ENCODE peak calls at places on chromosomes 1 and 21, in nine cellular contexts. B, M, D, I, P, O, Q, F and U are unnamed samples.

GRCh38 chr1:52927219-52928082 is at the start of gene SCP2:
- DNase-seq in B (peak), M (no peak), D (peak), I (peak), P (peak), O (peak), Q (peak), F (peak), U (peak)

GRCh38 chr1:235397733-235398132 is 30.5 kb downstream of the TBCE start:
- DNase-seq in B (no peak), M (no peak), D (no peak), I (no peak), P (peak), O (no peak), Q (no peak), F (no peak), U (no peak)

GRCh38 chr1:226052061-226052460 is 10.5 kb upstream of the H3-3A start:
- DNase-seq in B (no peak), M (no peak), D (no peak), I (no peak), P (no peak), O (no peak), Q (no peak), F (no peak), U (no peak)

GRCh38 chr1:20390589-20391331 is 95.2 kb downstream of the CAMK2N1 start:
- DNase-seq in B (no peak), M (no peak), D (no peak), I (no peak), P (no peak), O (no peak), Q (no peak), F (no peak), U (no peak)

GRCh38 chr1:42420911-42421585 is 34.8 kb downstream of the ZMYND12 start:
- DNase-seq in B (no peak), M (no peak), D (peak), I (no peak), P (peak), O (no peak), Q (no peak), F (peak), U (peak)

GRCh38 chr1:38923607-38924006 is 18.0 kb downstream of the RHBDL2 start:
- DNase-seq in B (no peak), M (no peak), D (no peak), I (no peak), P (no peak), O (no peak), Q (no peak), F (no peak), U (no peak)

GRCh38 chr1:202625416-202626360 is 84.6 kb downstream of the SYT2 start:
- DNase-seq in B (peak), M (peak), D (peak), I (no peak), P (peak), O (peak), Q (peak), F (no peak), U (peak)

GRCh38 chr21:40140675-40141074 is 273.4 kb downstream of the PCP4 start:
- DNase-seq in B (no peak), M (no peak), D (no peak), I (no peak), P (no peak), O (no peak), Q (no peak), F (no peak), U (no peak)

GRCh38 chr21:34644815-34645214 is 24.0 kb upstream of the CLIC6 start:
- DNase-seq in B (no peak), M (no peak), D (no peak), I (no peak), P (no peak), O (no peak), Q (peak), F (no peak), U (no peak)

GRCh38 chr1:17874231-17874630 is 119.1 kb downstream of the ACTL8 start:
- DNase-seq in B (no peak), M (no peak), D (no peak), I (no peak), P (peak), O (no peak), Q (no peak), F (no peak), U (no peak)

GRCh38 chr1:210758261-210758660 is 375.7 kb downstream of the KCNH1 start:
- DNase-seq in B (no peak), M (no peak), D (no peak), I (no peak), P (no peak), O (no peak), Q (no peak), F (no peak), U (no peak)

GRCh38 chr1:191541741-191542140 is 616.5 kb upstream of the RGS18 start:
- DNase-seq in B (no peak), M (no peak), D (no peak), I (no peak), P (no peak), O (no peak), Q (no peak), F (no peak), U (no peak)

GRCh38 chr1:39139723-39140360 is 64.7 kb upstream of the MACF1 start:
- DNase-seq in B (no peak), M (no peak), D (no peak), I (no peak), P (no peak), O (no peak), Q (no peak), F (no peak), U (no peak)

GRCh38 chr21:31557956-31558838 is 101.3 kb upstream of the SOD1 start:
- DNase-seq in B (peak), M (no peak), D (peak), I (no peak), P (peak), O (peak), Q (peak), F (peak), U (no peak)